ENCODE peak calls at places on chromosomes 1 and 21, in seven cellular contexts. A is GM04503, U is NCI-H1105 treated with DMSO at 0.1 percent for 48 hours, V is ovary, P is posterior cingulate gyrus, G is ureter, E is retina. Y is an unnamed sample.

GRCh38 chr1:23178931-23179330 is 10.3 kb upstream of the LUZP1 start:
- DNase-seq in U (no peak), G (no peak), E (no peak), V (no peak), P (no peak), A (no peak), Y (no peak)

GRCh38 chr1:109767596-109768334 is 4.0 kb upstream of the EPS8L3 start:
- DNase-seq in A (no peak), G (no peak), P (peak), V (peak), E (no peak), U (no peak), Y (no peak)

GRCh38 chr1:197781998-197782718 is 6.9 kb upstream of the DENND1B start:
- DNase-seq in P (no peak), V (no peak), A (no peak), G (no peak), E (no peak), U (no peak), Y (no peak)

GRCh38 chr1:233367057-233367759 is 39.7 kb downstream of the MAP3K21 start:
- DNase-seq in G (no peak), P (no peak), A (no peak), E (no peak), U (no peak), V (no peak), Y (no peak)

GRCh38 chr1:89901957-89902669 is 81.3 kb downstream of the LRRC8D start:
- DNase-seq in P (no peak), V (no peak), U (no peak), G (no peak), E (no peak), A (no peak), Y (no peak)

GRCh38 chr1:7400566-7400965 is 370.5 kb upstream of the VAMP3 start:
- DNase-seq in P (no peak), G (peak), V (no peak), U (no peak), A (no peak), E (no peak), Y (peak)

GRCh38 chr1:41122851-41123518 is 101.5 kb upstream of the SLFNL1 start:
- DNase-seq in G (no peak), A (peak), U (peak), P (no peak), E (peak), V (no peak), Y (peak)

GRCh38 chr1:54124472-54124871 is 28.3 kb downstream of the CDCP2 start:
- DNase-seq in A (no peak), E (no peak), U (peak), V (peak), P (no peak), G (no peak), Y (no peak)

GRCh38 chr1:202593845-202594244 is 116.4 kb downstream of the SYT2 start:
- DNase-seq in P (no peak), G (peak), A (no peak), E (no peak), U (no peak), V (no peak), Y (peak)

GRCh38 chr1:211587123-211587522 is 8.2 kb upstream of the SLC30A1 start:
- DNase-seq in G (no peak), P (no peak), V (no peak), U (no peak), A (no peak), E (no peak), Y (no peak)

GRCh38 chr1:196527941-196528340 is 80.3 kb downstream of the KCNT2 start:
- DNase-seq in V (no peak), A (no peak), E (no peak), U (no peak), P (no peak), G (no peak), Y (no peak)

GRCh38 chr1:208030320-208031091 is 119.6 kb upstream of the CD34 start:
- DNase-seq in E (no peak), U (no peak), G (no peak), P (no peak), V (peak), A (no peak), Y (no peak)

GRCh38 chr1:178702141-178702540 is 22.9 kb upstream of the RALGPS2 start:
- DNase-seq in A (no peak), V (no peak), E (no peak), U (no peak), P (no peak), G (no peak), Y (no peak)

GRCh38 chr21:30979054-30979453 is 59.2 kb downstream of the KRTAP19-8 start:
- DNase-seq in P (no peak), U (no peak), G (no peak), V (no peak), E (no peak), A (no peak), Y (no peak)

GRCh38 chr1:86765073-86765472 is 60.7 kb downstream of the SH3GLB1 start:
- DNase-seq in V (no peak), A (no peak), P (no peak), G (no peak), U (no peak), E (no peak), Y (no peak)

GRCh38 chr1:1223891-1224290 is 7.9 kb downstream of the SDF4 start:
- DNase-seq in U (no peak), P (no peak), E (no peak), V (no peak), A (no peak), G (no peak), Y (no peak)

GRCh38 chr21:30116474-30116873 is 50.1 kb downstream of the CLDN17 start:
- DNase-seq in V (no peak), U (no peak), E (no peak), P (no peak), G (no peak), A (no peak), Y (no peak)

GRCh38 chr1:227058321-227058751 is 118.2 kb downstream of the COQ8A start:
- DNase-seq in P (no peak), G (no peak), E (no peak), V (no peak), A (peak), U (no peak), Y (no peak)

GRCh38 chr1:6170116-6170741 is 9.9 kb downstream of the CHD5 start:
- DNase-seq in A (no peak), V (no peak), G (no peak), U (no peak), P (peak), E (no peak), Y (no peak)

GRCh38 chr1:198937231-198938031 is 298.6 kb downstream of the PTPRC start:
- DNase-seq in V (no peak), G (peak), U (peak), E (peak), P (no peak), A (peak), Y (peak)

GRCh38 chr1:200483491-200484143 is 73.8 kb upstream of the ZNF281 start:
- DNase-seq in E (no peak), G (no peak), V (no peak), P (no peak), A (peak), U (no peak), Y (no peak)

GRCh38 chr1:117147856-117148588 is 26.5 kb upstream of the TRIM45 start:
- DNase-seq in A (no peak), V (no peak), P (no peak), U (peak), G (no peak), E (no peak), Y (peak)

GRCh38 chr1:216771922-216772321 is 48.7 kb upstream of the ESRRG start:
- DNase-seq in G (no peak), V (no peak), U (no peak), E (no peak), P (no peak), A (no peak), Y (no peak)

GRCh38 chr1:108120163-108120562 is 80.0 kb downstream of the SLC25A24 start:
- DNase-seq in E (no peak), A (no peak), V (no peak), U (no peak), P (no peak), G (no peak), Y (no peak)

Y was measured in prostate gland.